ENCODE peak calls at places on chromosomes 3 and 15, in four cellular contexts. Q, E, F and O are unnamed samples. For H3K36me3, the result is how much of the 10 kb centered on the place peaks cover.

GRCh38 chr3:171320721-171321120 is 139.5 kb downstream of the TNIK start:
- DNase-seq in Q (no peak), E (peak), F (peak), O (no peak)

GRCh38 chr3:22585504-22585903 is 617.6 kb upstream of the UBE2E2 start:
- DNase-seq in Q (no peak), E (no peak), F (no peak), O (no peak)

GRCh38 chr15:41417418-41417811 is 520 bp downstream of the RTF1 start:
- DNase-seq in Q (no peak), E (no peak), F (peak), O (no peak)

GRCh38 chr3:194664857-194665256 is 7.1 kb downstream of the LSG1 start:
- DNase-seq in Q (no peak), E (no peak), F (no peak), O (no peak)

GRCh38 chr3:126353694-126354321 is 3.4 kb downstream of the KLF15 start:
- DNase-seq in Q (no peak), E (peak), F (peak), O (peak)

GRCh38 chr3:197505796-197506553 is 49.8 kb downstream of the BDH1 start:
- DNase-seq in Q (no peak), E (no peak), F (no peak), O (no peak)

GRCh38 chr15:28904541-28905303 is 18.9 kb downstream of the APBA2 start:
- DNase-seq in Q (peak), E (no peak), F (no peak), O (peak)

GRCh38 chr15:58981808-58982475 is 5.5 kb upstream of the RNF111 start:
- DNase-seq in Q (no peak), E (no peak), F (no peak), O (no peak)

GRCh38 chr3:151556591-151556990 is 95.7 kb upstream of the IGSF10 start:
- DNase-seq in Q (no peak), E (no peak), F (no peak), O (no peak)

GRCh38 chr3:76096036-76096435 is 310.7 kb upstream of the ZNF717 start:
- DNase-seq in Q (no peak), E (no peak), F (no peak), O (no peak)

GRCh38 chr3:180176059-180176458 is 139.3 kb upstream of the PEX5L start:
- DNase-seq in Q (no peak), E (no peak), F (no peak), O (no peak)
- H3K36me3 ChIP-seq in Q (under half), E (under half), F (under half), O (under half)

GRCh38 chr3:157088506-157089454 is 71.2 kb downstream of the CCNL1 start:
- DNase-seq in Q (peak), E (peak), F (peak), O (peak)
- TF ChIP-seq POLR2A in Q (peak), E (peak), F (peak), O (peak)

GRCh38 chr15:48413304-48413703 is 82.1 kb downstream of the DUT start:
- DNase-seq in Q (no peak), E (no peak), F (no peak), O (no peak)

GRCh38 chr15:48414015-48414414 is 82.8 kb downstream of the DUT start:
- DNase-seq in Q (no peak), E (no peak), F (peak), O (no peak)

GRCh38 chr15:48416301-48416700 is 85.1 kb downstream of the DUT start:
- DNase-seq in Q (no peak), E (no peak), F (no peak), O (no peak)

GRCh38 chr15:48418343-48418742 is 87.1 kb downstream of the DUT start:
- DNase-seq in Q (no peak), E (no peak), F (no peak), O (no peak)

DNA sequence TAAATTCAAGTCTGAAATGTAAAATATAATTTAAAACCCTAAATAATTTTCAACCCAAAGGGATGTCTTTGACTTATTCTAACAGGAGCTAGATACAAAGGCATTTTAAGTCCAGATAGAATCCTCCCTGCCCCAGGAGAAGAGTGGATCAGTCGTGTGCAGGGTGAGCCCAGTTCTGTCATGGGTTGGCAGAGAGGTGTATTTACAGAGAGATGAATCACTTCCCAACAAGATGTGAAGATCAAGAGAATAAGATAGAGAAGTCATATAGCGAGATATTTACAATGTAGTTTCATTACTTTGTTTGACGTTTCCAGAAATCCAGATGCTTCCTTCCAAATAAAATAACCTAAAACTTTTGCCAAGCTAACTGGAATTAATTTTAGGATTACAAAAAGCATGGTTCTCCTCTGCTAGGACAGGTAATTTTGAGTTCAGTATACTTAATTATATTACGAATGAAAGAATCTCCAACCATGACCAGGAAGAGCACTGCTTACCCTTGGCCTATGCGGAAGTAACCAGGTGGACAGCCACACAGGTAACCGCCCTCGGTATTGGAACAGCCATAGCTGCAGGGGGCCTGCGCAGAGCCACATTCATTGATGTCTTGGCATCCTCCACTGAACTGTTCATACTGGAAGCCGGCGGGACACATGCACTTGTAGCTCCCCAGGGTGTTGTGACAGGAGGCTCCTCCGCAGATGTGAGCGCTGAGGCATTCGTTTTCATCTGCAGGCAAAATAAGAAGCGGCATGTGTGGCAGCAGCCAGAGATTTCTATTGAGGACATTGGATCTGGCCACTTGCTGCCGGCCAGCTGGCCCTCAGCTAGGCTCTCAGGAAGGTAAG is 84.0 kb downstream of the DUT start:
- DNase-seq in Q (no peak), E (no peak), F (no peak), O (no peak)
- H3K36me3 ChIP-seq in Q (under half), E (under half), F (under half), O (under half)

GRCh38 chr3:124886168-124887051 is 755 bp downstream of the ITGB5 start:
- DNase-seq in Q (peak), E (peak), F (peak), O (peak)

GRCh38 chr3:124887996-124888298 is 782 bp upstream of the ITGB5 start:
- DNase-seq in Q (no peak), E (no peak), F (no peak), O (no peak)

GRCh38 chr3:124885466-124886167 is 1.5 kb downstream of the ITGB5 start:
- DNase-seq in Q (no peak), E (no peak), F (peak), O (no peak)

GRCh38 chr3:124888482-124889441 is 1.6 kb upstream of the ITGB5 start:
- DNase-seq in Q (no peak), E (no peak), F (peak), O (no peak)

GRCh38 chr3:124887177-124887995 is at the start of gene ITGB5:
- DNase-seq in Q (peak), E (peak), F (peak), O (peak)
- TF ChIP-seq POLR2A in Q (peak), E (peak), F (peak), O (peak)

DNA sequence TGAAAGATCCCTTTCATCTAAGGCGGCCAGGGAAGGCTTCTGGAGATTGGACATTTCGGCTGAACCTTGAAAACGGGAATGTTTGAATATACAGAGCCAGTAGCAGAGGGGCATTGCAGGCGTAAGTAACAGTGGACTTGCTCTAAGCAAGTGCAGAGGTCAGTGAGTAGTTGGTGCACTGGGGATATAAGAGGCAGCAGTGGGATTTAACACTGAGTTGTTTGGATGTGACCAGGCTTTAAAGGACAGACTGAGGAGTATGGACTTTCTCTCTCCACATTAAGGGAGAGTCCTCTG is 1.3 kb downstream of the ARNT2 start:
- DNase-seq in Q (no peak), E (no peak), F (no peak), O (no peak)
- H3K36me3 ChIP-seq in Q (under half), E (under half), F (under half), O (under half)

DNA sequence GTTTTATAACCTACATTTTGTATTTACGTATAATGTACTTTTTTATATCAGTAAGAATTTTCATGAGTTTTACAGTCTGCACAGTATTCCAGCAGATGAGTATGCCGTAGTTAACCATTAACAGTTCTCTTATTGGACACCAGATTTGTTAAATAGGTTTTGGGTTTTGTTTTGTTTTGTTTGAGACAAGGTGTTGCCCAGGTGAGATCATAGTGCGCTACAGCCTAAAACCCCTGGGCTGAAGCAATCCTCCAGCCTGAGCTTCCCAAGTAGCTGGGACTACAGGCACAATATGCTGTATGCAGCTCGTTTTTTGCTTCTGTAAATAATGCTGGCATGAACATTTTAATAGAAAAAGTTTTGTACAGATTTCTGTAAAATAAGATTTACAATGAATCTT is 88.6 kb upstream of the CHD2 start:
- DNase-seq in Q (no peak), E (peak), F (no peak), O (no peak)
- TF ChIP-seq POLR2A in Q (no peak), E (peak), F (no peak), O (no peak)

GRCh38 chr15:90808517-90808939 is 59.9 kb upstream of the FURIN start:
- DNase-seq in Q (no peak), E (no peak), F (no peak), O (no peak)

GRCh38 chr15:90807687-90808086 is 60.7 kb upstream of the FURIN start:
- DNase-seq in Q (no peak), E (no peak), F (no peak), O (no peak)

GRCh38 chr15:90809536-90809935 is 58.9 kb upstream of the FURIN start:
- DNase-seq in Q (no peak), E (no peak), F (no peak), O (no peak)

GRCh38 chr15:90812881-90813280 is 55.5 kb upstream of the FURIN start:
- DNase-seq in Q (no peak), E (no peak), F (no peak), O (no peak)

GRCh38 chr15:90810354-90810753 is 58.0 kb upstream of the FURIN start:
- DNase-seq in Q (no peak), E (no peak), F (peak), O (no peak)
- H3K36me3 ChIP-seq in Q (under half), E (under half), F (under half), O (under half)

DNA sequence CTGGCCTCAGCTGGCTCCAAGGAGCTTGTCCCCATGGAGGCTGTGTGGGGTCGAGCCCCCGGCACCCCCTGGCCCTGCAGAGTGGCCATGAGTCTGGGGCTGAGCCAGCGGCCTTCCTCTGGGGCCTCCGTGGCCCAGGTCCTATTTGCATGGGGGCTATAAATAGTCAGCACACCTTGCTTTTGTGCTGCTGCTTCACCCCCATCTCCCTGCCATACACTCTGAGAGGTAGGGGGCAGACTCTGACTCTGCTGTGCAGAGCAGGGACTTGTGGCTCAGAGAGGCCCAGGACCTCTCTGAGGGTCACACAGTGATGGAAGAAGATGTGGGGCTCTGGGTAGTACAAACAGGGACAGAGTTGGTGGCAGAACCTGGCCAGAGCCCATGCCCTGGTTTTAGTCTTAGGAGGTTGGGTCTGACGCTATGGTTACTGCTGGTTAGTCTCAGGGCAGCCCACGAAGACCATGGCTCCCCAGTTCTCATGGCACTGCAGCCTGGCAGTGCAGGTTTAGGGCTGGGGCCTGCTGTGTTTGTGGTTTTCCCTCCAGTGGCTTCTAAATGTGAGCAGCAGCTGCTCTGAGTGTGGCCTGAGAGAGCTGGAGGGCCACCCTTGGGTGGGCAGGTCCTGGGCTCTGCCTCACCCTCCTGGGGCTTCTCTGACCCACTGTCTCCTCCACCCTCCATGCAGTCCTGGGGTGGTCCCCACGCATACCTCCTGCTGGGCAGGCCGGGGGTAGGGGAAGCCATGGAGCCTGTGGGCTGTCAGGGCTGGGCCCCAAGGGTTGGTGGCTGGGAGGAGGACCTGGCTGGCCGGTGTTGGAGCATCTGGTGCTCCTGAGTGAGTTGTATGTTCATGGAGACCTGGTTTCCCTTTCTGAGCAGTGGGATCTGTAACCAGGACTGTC is 13.6 kb downstream of the PRKCD start:
- DNase-seq in Q (no peak), E (no peak), F (no peak), O (no peak)
- TF ChIP-seq POLR2A in Q (no peak), E (no peak), F (no peak), O (no peak)

DNA sequence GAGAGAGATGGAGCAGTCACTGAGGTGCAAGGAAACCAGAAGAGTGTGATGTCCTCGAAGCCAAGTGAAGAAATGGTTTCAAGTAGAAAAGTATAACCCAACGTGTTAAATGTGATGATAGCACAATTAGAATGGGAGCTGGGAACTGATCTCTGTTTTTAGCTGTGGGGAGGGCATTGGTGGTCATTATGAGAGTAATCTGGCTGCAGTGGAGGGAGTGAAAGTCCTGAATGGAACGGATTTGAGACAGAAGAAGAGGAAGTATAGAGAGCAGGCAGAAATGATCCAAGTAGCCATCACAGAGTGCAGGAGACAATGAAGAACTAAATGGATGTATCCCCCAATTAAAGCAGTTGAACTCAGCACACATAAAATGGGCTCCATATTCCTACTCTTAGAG is 235.3 kb downstream of the IGSF11 start:
- DNase-seq in Q (no peak), E (no peak), F (no peak), O (no peak)
- H3K36me3 ChIP-seq in Q (under half), E (under half), F (under half), O (under half)

GRCh38 chr15:71115567-71116351 is 488 bp downstream of the THSD4 start:
- DNase-seq in Q (peak), E (peak), F (no peak), O (no peak)
- TF ChIP-seq POLR2A in Q (no peak), E (peak), F (no peak), O (no peak)